ENCODE peak calls at places on chromosomes 16 and 17, in nine cellular contexts. I is GM23338, N is IMR-90, G is mammary epithelial cell, V is osteoblast, C is neural progenitor cell, X is mesenchymal stem cell, D is HepG2, H is GM23248. E is an unnamed sample.

GRCh38 chr16:68362952-68363846 is 52.4 kb downstream of the PRMT7 start:
- DNase-seq in I (no peak), N (no peak), G (no peak), V (peak), C (no peak), X (no peak), D (no peak), H (no peak), E (no peak)

GRCh38 chr16:84446596-84447392 is 57.7 kb downstream of the MEAK7 start:
- DNase-seq in I (no peak), N (no peak), G (no peak), V (peak), C (no peak), X (no peak), D (no peak), H (peak), E (no peak)

GRCh38 chr17:33927732-33928133 is 327.4 kb upstream of the CCL2 start:
- DNase-seq in I (peak), N (peak), G (no peak), V (no peak), C (peak), X (no peak), D (no peak), H (peak), E (peak)

GRCh38 chr17:32350662-32351418 is 883 bp downstream of the ZNF207 start:
- DNase-seq in I (peak), N (peak), G (peak), V (no peak), C (peak), X (peak), D (peak), H (peak), E (peak)

GRCh38 chr17:55330344-55330933 is 65.7 kb downstream of the HLF start:
- DNase-seq in I (no peak), N (no peak), G (no peak), V (no peak), C (no peak), X (no peak), D (peak), H (no peak), E (no peak)

GRCh38 chr16:71338193-71338592 is 20.3 kb upstream of the CALB2 start:
- DNase-seq in I (no peak), N (no peak), G (peak), V (no peak), C (no peak), X (no peak), D (peak), H (no peak), E (peak)

GRCh38 chr16:53509906-53510703 is 7.1 kb upstream of the AKTIP start:
- DNase-seq in I (peak), N (peak), G (peak), V (peak), C (peak), X (peak), D (peak), H (peak), E (peak)

GRCh38 chr17:80030730-80031410 is 4.8 kb downstream of the TBC1D16 start:
- DNase-seq in I (no peak), N (no peak), G (peak), V (peak), C (no peak), X (no peak), D (no peak), H (no peak), E (peak)

GRCh38 chr16:13961099-13961811 is 41.3 kb downstream of the ERCC4 start:
- DNase-seq in I (no peak), N (peak), G (no peak), V (no peak), C (no peak), X (peak), D (peak), H (peak), E (no peak)

GRCh38 chr17:77420476-77420803 is 279.7 kb downstream of the SEC14L1 start:
- DNase-seq in I (no peak), N (no peak), G (no peak), V (no peak), C (no peak), X (no peak), D (no peak), H (no peak), E (no peak)
- H3K4me2 ChIP-seq in I (peak), N (peak), G (peak), V (peak), C (peak), X (no peak), D (no peak), H (no peak), E (no peak)

GRCh38 chr17:68832140-68832871 is 122.9 kb downstream of the ABCA8 start:
- DNase-seq in I (no peak), N (no peak), G (no peak), V (no peak), C (no peak), X (no peak), D (no peak), H (no peak), E (no peak)
- H3K4me3 ChIP-seq in I (no peak), N (no peak), G (no peak), V (no peak), C (no peak), X (no peak), D (no peak), H (no peak), E (no peak)

DNA sequence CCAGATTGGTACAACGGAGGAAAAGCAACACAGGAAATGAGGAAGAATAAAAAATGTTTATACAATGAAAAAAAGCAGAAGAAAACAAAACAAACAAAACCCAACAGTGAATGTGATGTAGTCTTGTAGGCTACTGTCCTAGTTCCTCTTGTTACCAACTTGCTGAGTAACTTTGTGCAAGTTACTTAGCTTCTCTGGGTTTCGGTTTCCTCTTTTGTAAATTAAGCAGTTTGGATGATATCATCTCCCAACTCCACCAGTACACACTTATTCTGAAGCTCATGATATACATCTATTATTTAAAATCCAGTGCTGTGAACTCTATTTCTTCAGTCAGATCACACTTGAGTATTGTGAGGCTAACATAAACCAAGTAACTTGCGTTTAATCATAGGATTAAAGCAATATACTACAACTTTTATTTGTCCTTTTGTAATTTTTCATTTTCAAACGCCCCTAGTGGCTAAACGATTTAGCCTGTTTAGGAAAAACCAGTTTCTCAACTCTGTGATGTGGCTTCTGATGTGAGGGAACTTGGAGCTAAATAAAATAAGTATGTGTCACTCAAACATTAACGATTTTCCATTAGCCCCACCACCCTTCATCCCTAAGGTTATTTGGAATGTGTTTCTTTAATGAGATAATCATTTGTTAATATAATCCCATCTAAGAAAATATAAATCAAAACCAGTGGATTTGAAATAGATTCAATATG is 1.4 kb upstream of the UNK start:
- DNase-seq in I (peak), N (peak), G (peak), V (peak), C (no peak), X (peak), D (peak), H (peak), E (peak)
- H3K27ac ChIP-seq in I (no peak), N (peak), G (peak), V (peak), C (no peak), X (peak), D (peak), H (peak), E (peak)

DNA sequence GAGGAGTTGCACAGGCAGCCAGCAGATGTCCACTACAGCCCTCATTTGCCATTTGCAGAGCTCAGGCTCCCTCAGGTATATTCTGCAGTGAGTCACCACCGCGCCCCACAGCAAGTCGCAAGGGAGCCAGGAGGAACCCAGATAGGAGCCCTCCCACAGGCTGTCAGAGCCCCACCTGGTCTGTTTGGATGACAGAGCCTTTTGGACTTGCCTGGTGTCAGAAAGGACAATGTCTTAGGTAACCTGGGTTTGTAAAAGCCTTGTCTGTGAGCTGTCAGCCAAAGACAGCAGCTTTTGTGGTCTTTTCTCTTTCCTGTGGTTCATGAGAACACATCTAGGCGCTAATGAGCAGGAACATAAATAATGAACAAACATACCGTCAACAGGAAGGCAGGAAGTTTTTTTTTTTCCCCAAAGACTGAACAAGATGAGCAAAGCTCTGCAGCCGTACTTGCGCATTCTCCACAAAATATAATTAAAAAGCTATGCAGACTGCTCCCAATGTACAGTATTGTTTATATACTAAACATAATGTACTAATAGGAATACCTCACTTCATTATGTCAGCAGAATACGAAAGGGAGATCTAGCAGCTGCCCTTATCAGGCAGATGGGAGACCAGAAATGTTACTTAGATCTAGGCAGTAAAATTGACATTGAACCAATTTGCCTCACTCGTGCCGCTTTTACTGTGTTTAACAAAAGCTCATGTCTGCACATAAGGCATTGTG is 71.0 kb downstream of the GNAO1 start:
- DNase-seq in I (no peak), N (no peak), G (peak), V (no peak), C (no peak), X (no peak), D (no peak), H (no peak), E (peak)
- H3K4me2 ChIP-seq in I (no peak), N (no peak), G (no peak), V (no peak), C (no peak), X (no peak), D (no peak), H (no peak), E (peak)

DNA sequence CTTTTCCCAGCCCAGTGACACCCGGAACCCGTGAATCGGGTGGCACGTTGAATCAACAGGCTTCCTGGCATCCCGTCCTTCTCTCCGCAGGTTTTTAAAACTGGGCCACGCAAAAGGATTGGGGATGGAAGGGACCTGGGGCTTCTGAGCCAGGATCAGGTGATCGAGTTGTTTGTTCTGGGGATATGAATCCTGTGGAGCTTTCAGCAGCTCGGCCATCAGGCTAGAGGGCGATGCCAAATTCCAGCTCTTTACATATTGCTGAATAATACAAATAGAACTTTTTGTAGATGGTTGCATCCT is 473 bp downstream of the SUPT6H start:
- DNase-seq in I (no peak), N (no peak), G (no peak), V (no peak), C (no peak), X (no peak), D (no peak), H (no peak), E (no peak)
- H3K4me3 ChIP-seq in I (peak), N (peak), G (peak), V (peak), C (peak), X (peak), D (peak), H (peak), E (peak)

GRCh38 chr17:1485748-1486376 is 6.6 kb downstream of the MYO1C start:
- DNase-seq in I (peak), N (peak), G (peak), V (peak), C (peak), X (peak), D (no peak), H (peak), E (peak)

GRCh38 chr17:1484060-1484535 is 8.4 kb downstream of the MYO1C start:
- DNase-seq in I (peak), N (no peak), G (no peak), V (peak), C (no peak), X (no peak), D (no peak), H (no peak), E (no peak)

GRCh38 chr17:1482686-1483445 is 9.6 kb downstream of the MYO1C start:
- DNase-seq in I (peak), N (no peak), G (no peak), V (peak), C (no peak), X (no peak), D (no peak), H (no peak), E (no peak)

GRCh38 chr17:1485311-1485747 is 7.2 kb downstream of the MYO1C start:
- DNase-seq in I (peak), N (no peak), G (no peak), V (no peak), C (peak), X (peak), D (peak), H (peak), E (peak)

DNA sequence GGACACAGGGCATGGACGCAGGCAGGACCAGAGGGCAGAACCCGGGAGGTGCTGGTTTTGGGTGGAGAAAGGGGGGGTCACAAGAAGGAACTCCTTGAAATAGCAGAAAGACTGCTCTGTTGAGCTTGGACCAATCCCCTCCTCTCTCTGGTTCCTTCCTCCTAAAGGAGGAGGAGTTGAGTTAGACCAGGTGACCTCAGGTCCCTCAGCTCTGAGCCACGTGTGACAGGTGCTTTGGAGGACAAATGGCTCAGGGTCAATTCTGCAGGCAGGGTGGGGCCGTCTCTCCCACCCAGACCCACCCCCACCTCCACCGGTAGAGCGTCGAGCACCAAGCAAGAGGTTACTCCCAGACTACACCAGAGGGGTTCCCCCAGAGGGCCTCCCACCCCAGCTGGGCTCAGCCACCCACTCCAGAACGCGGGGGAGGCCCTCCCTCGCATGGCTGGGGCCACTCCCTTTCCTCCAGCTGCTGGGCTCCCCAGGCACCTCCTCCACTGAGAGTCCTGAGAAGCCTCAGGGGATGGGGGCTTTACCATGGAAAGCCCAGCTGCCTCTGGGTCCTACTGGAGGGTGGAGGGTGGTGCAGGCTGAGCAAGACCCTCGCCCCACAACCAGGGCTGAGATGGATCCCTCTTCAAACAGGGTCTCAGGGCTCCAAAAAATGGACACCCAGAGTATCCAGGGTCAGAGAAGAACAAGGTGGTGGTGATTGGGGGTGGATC is 7.7 kb downstream of the MYO1C start:
- DNase-seq in I (peak), N (no peak), G (peak), V (peak), C (peak), X (peak), D (peak), H (peak), E (peak)
- H3K27ac ChIP-seq in I (no peak), N (peak), G (peak), V (peak), C (no peak), X (peak), D (peak), H (peak), E (peak)

GRCh38 chr16:75024591-75024990 is 25.8 kb downstream of the ZNRF1 start:
- DNase-seq in I (no peak), N (no peak), G (no peak), V (no peak), C (no peak), X (no peak), D (no peak), H (no peak), E (no peak)
- H3K4me2 ChIP-seq in I (no peak), N (no peak), G (no peak), V (no peak), C (no peak), X (no peak), D (no peak), H (no peak), E (no peak)

GRCh38 chr17:16075949-16076348 is 76.3 kb downstream of the TTC19 start:
- DNase-seq in I (no peak), N (no peak), G (no peak), V (no peak), C (no peak), X (no peak), D (no peak), H (no peak), E (no peak)
- H3K4me3 ChIP-seq in I (no peak), N (no peak), G (no peak), V (no peak), C (no peak), X (no peak), D (no peak), H (no peak), E (no peak)